ENCODE peak calls at places on chromosome 5, in eight cellular contexts. K is upper lobe of left lung, U is stomach, N is esophagus squamous epithelium, P is uterus, S is IMR-90, L is prostate gland, G is tibial nerve. O is an unnamed sample.
A peak's percentile ranks its signal among the peaks of the same experiment; 100 is the strongest.

GRCh38 chr5:77844408-77845272 is 68.5 kb upstream of the TBCA start:
- DNase-seq in L (no peak), P (no peak), U (no peak), G (no peak), N (no peak), K (no peak), S (no peak), O (no peak)

GRCh38 chr5:152505442-152506042 is 100.5 kb upstream of the NMUR2 start:
- DNase-seq in S (peak; percentile 27), N (no peak), K (peak; percentile 40), U (peak; percentile 68), P (no peak), G (no peak), L (peak; percentile 24), O (peak; percentile 65)

GRCh38 chr5:33690736-33691135 is 201.1 kb downstream of the ADAMTS12 start:
- DNase-seq in S (peak; percentile 96), G (no peak), L (no peak), K (no peak), U (no peak), N (no peak), P (no peak), O (no peak)

GRCh38 chr5:138334867-138335447 is 3.1 kb upstream of the FAM53C start:
- DNase-seq in S (peak; percentile 23), U (no peak), P (no peak), N (no peak), L (no peak), K (no peak), G (no peak), O (no peak)

GRCh38 chr5:118681655-118682054 is 306.7 kb downstream of the DTWD2 start:
- DNase-seq in P (no peak), N (no peak), S (no peak), K (no peak), G (no peak), L (no peak), U (no peak), O (no peak)

GRCh38 chr5:40223884-40224402 is 455.8 kb upstream of the PTGER4 start:
- DNase-seq in P (no peak), K (no peak), S (peak; percentile 96), N (no peak), G (no peak), L (no peak), U (no peak), O (no peak)

GRCh38 chr5:73591102-73591695 is 25.7 kb downstream of the UTP15 start:
- DNase-seq in U (no peak), S (peak; percentile 90), P (peak; percentile 65), G (no peak), L (peak; percentile 82), K (no peak), N (no peak), O (peak; percentile 35)

GRCh38 chr5:41346609-41347008 is 133.3 kb upstream of the C6 start:
- DNase-seq in S (peak; percentile 49), L (no peak), K (no peak), G (no peak), P (no peak), U (no peak), N (no peak), O (no peak)

GRCh38 chr5:173327948-173328895 is at the start of gene STC2:
- DNase-seq in G (no peak), K (peak; percentile 50), U (peak; percentile 73), N (no peak), P (no peak), L (peak; percentile 62), S (peak; percentile 94), O (peak; percentile 90)
- H3K27ac ChIP-seq in G (no peak within 1 kb of the TSS), K (peak within 1 kb of the TSS; percentile 59), U (no peak within 1 kb of the TSS), N (peak within 1 kb of the TSS; percentile 54), P (no peak within 1 kb of the TSS), L (peak within 1 kb of the TSS; percentile 32), S (peak within 1 kb of the TSS; percentile 96), O (no peak within 1 kb of the TSS)

DNA sequence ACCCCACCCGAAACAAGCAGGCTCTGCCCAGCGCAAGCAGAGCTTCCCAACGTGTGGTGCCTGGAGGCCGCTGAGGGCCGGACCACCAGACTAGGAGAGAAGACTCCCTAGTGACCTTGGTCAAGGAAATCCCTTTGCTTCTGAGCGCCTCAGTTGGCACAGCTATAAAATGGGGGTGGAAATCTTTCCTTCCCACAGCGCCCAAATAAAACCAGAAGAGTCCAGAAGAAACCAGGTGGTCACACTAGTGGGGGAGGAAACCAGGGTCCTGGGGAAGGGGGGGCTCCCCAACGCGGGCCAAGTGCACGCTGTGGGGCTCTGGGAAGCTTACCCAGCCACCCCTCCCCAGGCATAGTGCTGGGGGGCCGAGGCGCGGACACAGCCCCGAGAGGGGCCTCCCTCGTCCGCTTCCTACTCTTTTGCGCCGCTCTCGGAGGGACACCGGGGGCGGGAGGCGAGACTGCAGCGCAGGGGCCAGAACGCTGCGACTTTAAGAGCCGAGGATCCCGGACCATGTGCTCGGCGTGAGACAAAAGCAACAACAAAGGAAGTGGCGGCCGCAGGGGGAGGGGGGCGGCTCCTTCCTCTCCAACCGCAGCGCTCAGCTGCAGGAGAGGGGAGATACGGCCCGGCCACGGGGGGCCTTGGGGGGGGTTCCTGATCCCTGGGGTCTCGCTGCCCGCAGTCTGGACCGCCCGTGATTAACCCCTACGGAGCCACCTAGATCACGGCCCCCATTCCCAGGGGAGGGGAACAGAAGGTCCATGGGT is 885 bp downstream of the RNF44 start:
- DNase-seq in N (no peak), U (peak; percentile 80), K (peak; percentile 87), G (peak; percentile 60), P (peak; percentile 77), S (peak; percentile 74), L (peak; percentile 61), O (peak; percentile 84)
- TF ChIP-seq POLR2A in N (peak; percentile 51), U (no peak), K (no peak), G (no peak), P (peak; percentile 13), S (no peak), L (peak; percentile 40), O (peak; percentile 24)

DNA sequence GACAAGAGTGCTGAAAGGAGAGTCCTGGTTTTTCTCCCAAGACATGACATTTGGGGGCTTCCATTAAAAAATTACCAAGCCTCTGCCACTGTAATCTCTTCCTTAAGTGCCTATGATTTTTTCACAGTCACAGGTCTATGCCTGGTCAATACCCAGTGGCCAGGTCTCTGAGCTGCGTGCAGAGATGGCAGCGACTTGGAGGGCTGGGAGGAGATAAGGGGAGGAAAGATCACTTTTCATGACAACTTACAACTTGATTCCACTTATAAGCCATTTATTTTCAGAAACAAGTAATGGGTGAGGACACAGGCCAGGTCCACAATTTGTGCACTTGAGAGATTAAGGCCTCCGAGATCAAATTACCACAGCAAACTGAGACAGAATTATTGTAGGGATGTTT is 1.9 kb upstream of the PCDHAC2 start:
- DNase-seq in N (no peak), U (no peak), L (no peak), S (no peak), K (no peak), G (no peak), P (no peak), O (no peak)
- H3K27ac ChIP-seq in N (no peak overlapping the region), U (no peak overlapping the region), L (no peak overlapping the region), S (no peak overlapping the region), K (no peak overlapping the region), G (no peak overlapping the region), P (no peak overlapping the region), O (no peak overlapping the region)

DNA sequence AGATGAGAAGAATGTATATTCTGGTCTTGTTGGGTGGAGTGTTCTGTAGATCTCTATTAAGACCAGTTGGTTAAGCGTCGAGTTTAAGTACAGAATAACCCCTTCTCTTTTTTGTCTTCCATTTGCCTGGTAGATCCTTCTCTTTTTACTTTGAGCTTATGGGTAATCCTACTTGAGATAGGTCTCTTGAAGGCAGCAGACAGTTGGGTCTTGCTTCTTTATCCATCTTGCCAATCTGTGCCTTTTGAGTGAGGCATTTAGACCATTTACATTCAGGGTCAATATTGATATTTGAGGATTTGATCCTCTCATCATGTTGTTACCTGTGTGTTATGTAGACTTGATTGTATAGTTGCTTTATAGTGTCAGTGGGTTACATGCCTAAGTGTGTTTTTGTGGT is 152.7 kb downstream of the CWC27 start:
- DNase-seq in N (no peak), P (no peak), G (no peak), K (no peak), L (no peak), S (no peak), U (no peak), O (no peak)
- TF ChIP-seq POLR2A in N (no peak), P (no peak), G (no peak), K (no peak), L (no peak), S (no peak), U (no peak), O (no peak)

GRCh38 chr5:178149199-178149932 is 4.3 kb downstream of the NHP2 start:
- DNase-seq in G (no peak), K (no peak), N (no peak), U (no peak), S (peak; percentile 19), L (no peak), P (no peak), O (no peak)

GRCh38 chr5:178152491-178153444 is 917 bp downstream of the NHP2 start:
- DNase-seq in N (no peak), G (no peak), L (no peak), K (no peak), S (peak; percentile 12), U (no peak), P (no peak), O (no peak)

GRCh38 chr5:178150977-178151734 is 2.5 kb downstream of the NHP2 start:
- DNase-seq in K (no peak), P (no peak), N (no peak), L (no peak), S (no peak), G (no peak), U (no peak), O (no peak)

GRCh38 chr5:178155065-178155464 is 1.4 kb upstream of the NHP2 start:
- DNase-seq in P (no peak), K (no peak), G (no peak), U (no peak), S (peak; percentile 16), L (no peak), N (no peak), O (no peak)

GRCh38 chr5:178153530-178154340 is at the start of gene NHP2:
- DNase-seq in U (peak; percentile 99), L (peak; percentile 97), P (peak; percentile 99), G (peak; percentile 98), K (peak; percentile 98), N (peak; percentile 89), S (peak; percentile 99), O (peak; percentile 98)
- H3K27ac ChIP-seq in U (peak within 1 kb of the TSS; percentile 83), L (peak within 1 kb of the TSS; percentile 47), P (peak within 1 kb of the TSS; percentile 76), G (peak within 1 kb of the TSS; percentile 80), K (peak within 1 kb of the TSS; percentile 69), N (peak within 1 kb of the TSS; percentile 90), S (peak within 1 kb of the TSS; percentile 44), O (peak within 1 kb of the TSS; percentile 56)

GRCh38 chr5:150410524-150411244 is 2.0 kb downstream of the CD74 start:
- DNase-seq in N (no peak), U (peak; percentile 79), K (peak; percentile 76), P (peak; percentile 86), G (peak; percentile 30), L (peak; percentile 66), S (peak; percentile 74), O (peak; percentile 81)
- TF ChIP-seq POLR2A in N (peak; percentile 33), U (no peak), K (peak; percentile 9), P (no peak), G (peak; percentile 34), L (peak; percentile 35), S (no peak), O (no peak)

GRCh38 chr5:61624966-61625681 is 293.1 kb downstream of the ZSWIM6 start:
- DNase-seq in P (no peak), N (no peak), L (no peak), K (no peak), U (no peak), S (no peak), G (no peak), O (no peak)
- H3K27ac ChIP-seq in P (peak overlapping the region; percentile 65), N (peak overlapping the region; percentile 86), L (peak overlapping the region; percentile 67), K (peak overlapping the region; percentile 87), U (peak overlapping the region; percentile 83), S (no peak overlapping the region), G (peak overlapping the region; percentile 91), O (no peak overlapping the region)

O was measured in thyroid gland.